ENCODE peak calls at places on chromosome X, in eight cellular contexts. E is left ventricle myocardium inferior, D is fibroblast of lung, V is HCT116, G is lower leg skin, W is colonic mucosa, I is heart right ventricle, P is activated B cell treated with CpG ODN at 0.5 μM for 24 hours. X is an unnamed sample.

GRCh38 chrX:134642394-134642793 is 15.9 kb downstream of the PLAC1 start:
- DNase-seq in E (no peak), D (no peak), V (no peak), G (no peak), W (no peak), I (no peak), P (no peak), X (no peak)

GRCh38 chrX:39726810-39727209 is 370.9 kb downstream of the BCOR start:
- DNase-seq in E (peak), D (peak), V (no peak), G (peak), W (no peak), I (peak), P (no peak), X (no peak)

GRCh38 chrX:45428816-45429215 is 228.1 kb upstream of the DIPK2B start:
- DNase-seq in E (no peak), D (peak), V (no peak), G (no peak), W (no peak), I (no peak), P (no peak), X (no peak)

GRCh38 chrX:78124304-78124703 is 15.1 kb downstream of the TAF9B start:
- DNase-seq in E (no peak), D (no peak), V (no peak), G (no peak), W (no peak), I (no peak), P (no peak), X (no peak)

GRCh38 chrX:109774136-109774535 is 41.1 kb upstream of the ACSL4 start:
- DNase-seq in E (no peak), D (no peak), V (no peak), G (no peak), W (no peak), I (no peak), P (no peak), X (no peak)

GRCh38 chrX:154298312-154298711 is 2.7 kb downstream of the TKTL1 start:
- DNase-seq in E (no peak), D (no peak), V (no peak), G (no peak), W (no peak), I (no peak), P (no peak), X (no peak)

GRCh38 chrX:72296991-72297390 is 8.7 kb downstream of the CITED1 start:
- DNase-seq in E (no peak), D (no peak), V (no peak), G (no peak), W (no peak), I (no peak), P (no peak), X (no peak)

GRCh38 chrX:155046129-155046810 is 19.6 kb downstream of the FUNDC2 start:
- DNase-seq in E (no peak), D (peak), V (no peak), G (no peak), W (no peak), I (no peak), P (no peak), X (no peak)

GRCh38 chrX:45840411-45840950 is 639.8 kb upstream of the DIPK2B start:
- DNase-seq in E (no peak), D (peak), V (no peak), G (no peak), W (no peak), I (no peak), P (no peak), X (no peak)

GRCh38 chrX:106203315-106203714 is 35.2 kb downstream of the PWWP3B start:
- DNase-seq in E (no peak), D (no peak), V (no peak), G (no peak), W (no peak), I (no peak), P (no peak), X (no peak)

GRCh38 chrX:16160729-16161128 is 6.6 kb upstream of the MAGEB17 start:
- DNase-seq in E (no peak), D (peak), V (peak), G (no peak), W (no peak), I (no peak), P (no peak), X (no peak)

GRCh38 chrX:153908219-153908875 is 3.9 kb downstream of the AVPR2 start:
- DNase-seq in E (no peak), D (no peak), V (no peak), G (no peak), W (no peak), I (no peak), P (no peak), X (no peak)

GRCh38 chrX:53486285-53486684 is 52.1 kb upstream of the HSD17B10 start:
- DNase-seq in E (no peak), D (no peak), V (no peak), G (no peak), W (no peak), I (no peak), P (no peak), X (no peak)

GRCh38 chrX:103817502-103817901 is 14.6 kb downstream of the RAB9B start:
- DNase-seq in E (no peak), D (no peak), V (peak), G (no peak), W (peak), I (no peak), P (no peak), X (no peak)

GRCh38 chrX:10120828-10121227 is 35.9 kb upstream of the CLCN4 start:
- DNase-seq in E (no peak), D (no peak), V (no peak), G (no peak), W (no peak), I (no peak), P (no peak), X (peak)

GRCh38 chrX:24956828-24957227 is 58.9 kb downstream of the ARX start:
- DNase-seq in E (no peak), D (peak), V (no peak), G (no peak), W (no peak), I (no peak), P (no peak), X (no peak)

GRCh38 chrX:132488819-132489255 is at the start of gene MBNL3:
- DNase-seq in E (peak), D (peak), V (no peak), G (no peak), W (peak), I (peak), P (no peak), X (peak)

GRCh38 chrX:22090181-22090580 is 58.1 kb downstream of the PHEX start:
- DNase-seq in E (no peak), D (peak), V (no peak), G (no peak), W (no peak), I (no peak), P (no peak), X (no peak)

GRCh38 chrX:41381685-41382084 is 47.7 kb downstream of the DDX3X start:
- DNase-seq in E (peak), D (peak), V (peak), G (peak), W (peak), I (no peak), P (no peak), X (peak)

GRCh38 chrX:48761674-48762471 is at the start of gene GLOD5:
- DNase-seq in E (no peak), D (peak), V (peak), G (no peak), W (peak), I (no peak), P (no peak), X (no peak)

GRCh38 chrX:107673933-107674479 is 45.7 kb downstream of the PRPS1 start:
- DNase-seq in E (peak), D (no peak), V (no peak), G (peak), W (peak), I (peak), P (peak), X (peak)

GRCh38 chrX:155997436-155997835 is at the start of gene IL9R:
- DNase-seq in E (no peak), D (no peak), V (no peak), G (peak), W (no peak), I (no peak), P (no peak), X (no peak)

GRCh38 chrX:33195698-33196097 is 15.7 kb downstream of the DMD start:
- DNase-seq in E (no peak), D (no peak), V (no peak), G (no peak), W (no peak), I (no peak), P (no peak), X (no peak)

GRCh38 chrX:1591102-1591862 is at the start of gene AKAP17A:
- DNase-seq in E (peak), D (peak), V (peak), G (peak), W (peak), I (peak), P (peak), X (peak)

GRCh38 chrX:40484408-40485091 is 96.2 kb upstream of the ATP6AP2 start:
- DNase-seq in E (no peak), D (no peak), V (no peak), G (no peak), W (no peak), I (no peak), P (no peak), X (peak)

GRCh38 chrX:155966876-155967275 is 30.6 kb upstream of the IL9R start:
- DNase-seq in E (no peak), D (no peak), V (peak), G (no peak), W (no peak), I (no peak), P (no peak), X (no peak)

GRCh38 chrX:101759000-101759399 is 99.3 kb upstream of the ARMCX2 start:
- DNase-seq in E (peak), D (peak), V (peak), G (no peak), W (peak), I (no peak), P (no peak), X (peak)

GRCh38 chrX:123336666-123337065 is 152.6 kb downstream of the GRIA3 start:
- DNase-seq in E (no peak), D (peak), V (no peak), G (no peak), W (no peak), I (no peak), P (no peak), X (no peak)

GRCh38 chrX:46573896-46574336 is 351 bp downstream of the CHST7 start:
- DNase-seq in E (peak), D (peak), V (no peak), G (peak), W (peak), I (peak), P (peak), X (peak)

GRCh38 chrX:2831471-2832228 is 2.9 kb downstream of the GYG2 start:
- DNase-seq in E (no peak), D (no peak), V (no peak), G (peak), W (no peak), I (no peak), P (no peak), X (no peak)

GRCh38 chrX:110286126-110286525 is 31.8 kb downstream of the AMMECR1 start:
- DNase-seq in E (no peak), D (peak), V (peak), G (no peak), W (no peak), I (no peak), P (no peak), X (peak)

GRCh38 chrX:50067435-50068292 is 133.1 kb downstream of the AKAP4 start:
- DNase-seq in E (no peak), D (peak), V (no peak), G (no peak), W (peak), I (no peak), P (no peak), X (peak)

GRCh38 chrX:116170444-116170843 is at the start of gene AGTR2:
- DNase-seq in E (no peak), D (no peak), V (no peak), G (no peak), W (no peak), I (no peak), P (no peak), X (no peak)

GRCh38 chrX:133813991-133814390 is 171.4 kb downstream of the GPC3 start:
- DNase-seq in E (no peak), D (peak), V (no peak), G (no peak), W (no peak), I (no peak), P (no peak), X (no peak)

GRCh38 chrX:5936438-5936837 is 292.2 kb downstream of the NLGN4X start:
- DNase-seq in E (no peak), D (peak), V (no peak), G (no peak), W (no peak), I (no peak), P (no peak), X (no peak)

GRCh38 chrX:34521563-34521962 is 135.5 kb downstream of the TMEM47 start:
- DNase-seq in E (no peak), D (no peak), V (no peak), G (no peak), W (no peak), I (no peak), P (no peak), X (no peak)

GRCh38 chrX:340121-340520 is 21.5 kb upstream of the GTPBP6 start:
- DNase-seq in E (peak), D (no peak), V (no peak), G (no peak), W (no peak), I (no peak), P (no peak), X (no peak)

GRCh38 chrX:54182194-54182863 is 725 bp downstream of the FAM120C start:
- DNase-seq in E (peak), D (peak), V (peak), G (peak), W (peak), I (peak), P (peak), X (peak)

GRCh38 chrX:10296581-10296980 is 139.8 kb downstream of the CLCN4 start:
- DNase-seq in E (no peak), D (peak), V (no peak), G (no peak), W (no peak), I (no peak), P (no peak), X (no peak)

GRCh38 chrX:14964500-14964899 is 91.3 kb downstream of the MOSPD2 start:
- DNase-seq in E (no peak), D (peak), V (peak), G (no peak), W (no peak), I (no peak), P (no peak), X (no peak)

DNA sequence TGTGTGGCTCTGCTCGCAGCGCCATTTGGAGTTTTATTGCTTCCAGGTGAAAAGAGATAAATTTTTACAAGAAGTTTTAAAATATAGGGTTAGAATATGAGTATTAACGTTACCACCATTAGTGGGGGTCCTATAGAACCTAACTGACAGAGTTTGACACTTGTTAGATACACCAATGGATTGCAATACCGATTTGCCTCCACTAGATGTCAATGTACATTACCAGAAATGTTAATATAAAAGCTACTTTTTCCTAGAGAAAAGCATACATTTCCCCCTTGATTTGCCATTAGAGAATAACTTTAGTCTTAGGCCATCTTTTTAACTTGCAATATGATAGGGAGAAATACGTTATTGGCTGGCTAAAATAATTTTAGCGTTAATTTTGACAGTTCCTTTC is 108.4 kb downstream of the LINC00632 start:
- DNase-seq in E (no peak), D (peak), V (no peak), G (no peak), W (no peak), I (no peak), P (no peak), X (no peak)
- TF ChIP-seq CTCF in E (peak), D (peak), V (peak), G (no peak), W (peak), I (peak), P (no peak), X (peak)

GRCh38 chrX:19225906-19226305 is 103.6 kb upstream of the ADGRG2 start:
- DNase-seq in E (no peak), D (peak), V (no peak), G (no peak), W (no peak), I (no peak), P (no peak), X (no peak)
- TF ChIP-seq CTCF in E (peak), D (peak), V (no peak), G (no peak), W (no peak), I (no peak), P (no peak), X (no peak)

GRCh38 chrX:30597258-30598012 is 19.9 kb upstream of the TASL start:
- DNase-seq in E (no peak), D (no peak), V (no peak), G (no peak), W (no peak), I (no peak), P (no peak), X (no peak)

GRCh38 chrX:30589146-30589888 is 11.8 kb upstream of the TASL start:
- DNase-seq in E (no peak), D (no peak), V (no peak), G (no peak), W (no peak), I (no peak), P (no peak), X (no peak)

GRCh38 chrX:30592846-30593245 is 15.3 kb upstream of the TASL start:
- DNase-seq in E (no peak), D (no peak), V (no peak), G (no peak), W (no peak), I (no peak), P (no peak), X (no peak)

GRCh38 chrX:30590368-30590767 is 12.8 kb upstream of the TASL start:
- DNase-seq in E (no peak), D (no peak), V (no peak), G (no peak), W (no peak), I (no peak), P (no peak), X (no peak)

DNA sequence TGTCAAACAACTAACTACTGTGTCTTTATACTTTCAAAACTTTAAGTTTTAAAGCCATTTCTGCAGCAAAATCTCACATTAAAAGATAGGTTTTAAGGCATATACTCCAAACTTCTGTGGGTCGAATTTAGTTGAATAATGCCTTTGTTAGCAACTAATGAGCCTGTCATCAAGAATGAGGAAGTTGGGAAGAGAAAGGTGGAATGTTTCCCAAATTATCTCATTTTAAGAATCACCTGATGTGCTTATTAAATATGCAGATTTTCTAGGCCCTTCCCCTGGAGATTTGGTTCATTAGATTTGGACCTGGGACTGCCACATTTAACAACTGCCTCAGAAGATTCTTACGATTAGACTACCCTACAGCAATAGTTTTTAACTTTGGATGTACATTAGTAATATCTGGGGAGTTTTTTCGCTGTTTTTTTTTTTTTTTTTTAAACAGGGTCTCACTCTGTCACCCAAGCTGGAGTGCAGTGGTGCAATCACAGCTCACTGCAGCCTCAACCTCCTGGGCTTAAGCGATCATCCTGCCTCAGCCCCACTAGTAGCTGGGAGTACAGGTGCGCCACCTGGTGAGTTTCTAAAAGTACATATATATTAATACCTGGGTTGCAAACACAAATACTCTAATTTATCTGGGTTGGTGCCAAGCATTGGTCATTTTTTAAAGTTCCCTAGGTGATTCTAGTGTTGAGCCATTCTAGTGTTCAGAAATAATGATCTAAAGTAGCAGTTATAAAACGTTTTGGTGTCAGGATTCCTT is 16.1 kb upstream of the TASL start:
- DNase-seq in E (no peak), D (no peak), V (peak), G (no peak), W (no peak), I (no peak), P (no peak), X (no peak)
- TF ChIP-seq CTCF in E (no peak), D (no peak), V (peak), G (no peak), W (no peak), I (no peak), P (no peak), X (no peak)

DNA sequence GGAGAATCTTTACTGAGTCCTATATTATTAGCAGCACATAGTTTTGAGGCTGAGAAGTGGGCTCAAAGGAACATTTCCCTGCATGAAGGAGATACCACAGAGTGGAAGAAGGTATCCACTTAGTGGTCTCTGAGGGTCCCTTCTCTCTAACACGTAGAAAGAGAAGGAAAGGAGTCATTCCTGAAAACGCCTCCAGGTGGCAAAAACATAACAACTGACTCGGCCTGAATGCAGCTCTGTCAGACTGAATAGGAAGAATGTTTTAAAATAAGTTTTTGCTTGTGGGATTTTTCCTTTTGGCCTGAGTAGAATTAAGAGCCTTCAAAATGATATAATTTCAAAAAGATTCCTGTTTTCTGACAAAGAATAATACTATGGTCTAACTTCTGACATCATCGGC is 23.3 kb downstream of the RPGR start:
- DNase-seq in E (no peak), D (no peak), V (no peak), G (no peak), W (no peak), I (no peak), P (no peak), X (no peak)
- TF ChIP-seq CTCF in E (peak), D (peak), V (peak), G (no peak), W (no peak), I (peak), P (no peak), X (peak)

X was measured in adrenal gland.